ENCODE peak calls at places on chromosomes 5 and 9, in five cellular contexts. A, S, E, H and I are unnamed samples.

GRCh38 chr5:81717221-81717620 is 33.7 kb downstream of the SSBP2 start:
- DNase-seq in A (no peak), H (no peak), E (peak; percentile 49), S (peak; percentile 60), I (no peak)

GRCh38 chr9:115395511-115396021 is 277.6 kb upstream of the TNC start:
- DNase-seq in A (peak; percentile 73), H (no peak), S (no peak), E (peak; percentile 61), I (peak; percentile 54)

GRCh38 chr5:372556-372910 is 51.0 kb downstream of the AHRR start:
- DNase-seq in H (no peak), A (no peak), S (no peak), E (no peak), I (no peak)

GRCh38 chr5:20229286-20230005 is 241.4 kb upstream of the CDH18 start:
- DNase-seq in S (no peak), H (no peak), A (no peak), E (no peak), I (no peak)

GRCh38 chr9:132114102-132114707 is 34.5 kb upstream of the MED27 start:
- DNase-seq in S (peak; percentile 62), E (peak; percentile 57), H (peak; percentile 62), A (peak; percentile 66), I (peak; percentile 16)

GRCh38 chr5:73544429-73545402 is 20.7 kb downstream of the ANKRA2 start:
- DNase-seq in A (no peak), S (no peak), H (no peak), E (no peak), I (no peak)

GRCh38 chr9:90546200-90546599 is 96.4 kb downstream of the DIRAS2 start:
- DNase-seq in A (peak; percentile 49), H (peak; percentile 54), S (peak; percentile 48), E (peak; percentile 94), I (peak; percentile 92)

GRCh38 chr5:76180817-76181805 is 97.9 kb downstream of the SV2C start:
- DNase-seq in S (no peak), E (no peak), A (no peak), H (no peak), I (no peak)

GRCh38 chr5:138636401-138636944 is 61.3 kb upstream of the HSPA9 start:
- DNase-seq in H (no peak), A (no peak), S (no peak), E (no peak), I (no peak)

GRCh38 chr5:168409601-168410458 is 76.4 kb upstream of the RARS1 start:
- DNase-seq in A (peak; percentile 62), E (peak; percentile 91), S (peak; percentile 71), H (no peak), I (peak; percentile 71)

GRCh38 chr5:142529626-142530278 is 156.1 kb downstream of the FGF1 start:
- DNase-seq in S (peak; percentile 93), E (peak; percentile 91), H (no peak), A (peak; percentile 73), I (peak; percentile 77)

GRCh38 chr5:137137013-137137632 is 362.0 kb downstream of the SPOCK1 start:
- DNase-seq in S (no peak), A (no peak), E (peak; percentile 82), H (no peak), I (no peak)

GRCh38 chr9:96719538-96720315 is 58.2 kb downstream of the ZNF510 start:
- DNase-seq in A (peak; percentile 73), S (no peak), E (no peak), H (no peak), I (no peak)

GRCh38 chr5:74192606-74193299 is 447.8 kb downstream of the ENC1 start:
- DNase-seq in A (no peak), S (peak; percentile 46), E (peak; percentile 56), H (no peak), I (no peak)

GRCh38 chr9:4923580-4924544 is 61.2 kb upstream of the JAK2 start:
- DNase-seq in S (peak; percentile 51), E (peak; percentile 19), A (peak; percentile 53), H (no peak), I (no peak)

GRCh38 chr5:141636413-141637265 is at the start of the genes HDAC3 and RELL2:
- DNase-seq in H (peak; percentile 79), A (peak; percentile 89), S (peak; percentile 97), E (peak; percentile 80), I (peak; percentile 85)

GRCh38 chr9:786405-786804 is 55.1 kb upstream of the DMRT1 start:
- DNase-seq in A (no peak), E (no peak), H (no peak), S (no peak), I (no peak)

GRCh38 chr9:69190086-69190865 is 16.2 kb downstream of the TJP2 start:
- DNase-seq in A (no peak), H (no peak), S (no peak), E (no peak), I (no peak)

GRCh38 chr9:134272302-134273023 is 53.8 kb upstream of the RXRA start:
- DNase-seq in S (no peak), A (no peak), E (no peak), H (no peak), I (no peak)

GRCh38 chr9:77020438-77021264 is 1.2 kb downstream of the FOXB2 start:
- DNase-seq in H (no peak), E (no peak), A (no peak), S (peak; percentile 18), I (no peak)

GRCh38 chr5:54761213-54761701 is 224.1 kb downstream of the ESM1 start:
- DNase-seq in E (peak; percentile 68), A (no peak), H (no peak), S (peak; percentile 92), I (peak; percentile 64)

GRCh38 chr5:13552361-13552760 is 392.1 kb downstream of the DNAH5 start:
- DNase-seq in E (no peak), A (no peak), H (no peak), S (no peak), I (no peak)

GRCh38 chr9:21835111-21835510 is 32.7 kb downstream of the MTAP start:
- DNase-seq in S (no peak), A (no peak), H (no peak), E (peak; percentile 74), I (no peak)

GRCh38 chr5:76958976-76959767 is 6.3 kb downstream of the CRHBP start:
- DNase-seq in H (no peak), E (peak; percentile 95), A (peak; percentile 4), S (peak; percentile 42), I (peak; percentile 63)

GRCh38 chr9:123642291-123643278 is 286.6 kb downstream of the CRB2 start:
- DNase-seq in H (no peak), S (no peak), A (no peak), E (peak; percentile 18), I (peak; percentile 28)

GRCh38 chr9:117763314-117763713 is 59.1 kb downstream of the TLR4 start:
- DNase-seq in H (no peak), S (peak; percentile 63), A (no peak), E (peak; percentile 35), I (peak; percentile 69)

GRCh38 chr5:177332031-177332895 is 19.2 kb downstream of the LMAN2 start:
- DNase-seq in H (no peak), S (no peak), A (no peak), E (no peak), I (no peak)

GRCh38 chr5:177332896-177333260 is 18.6 kb downstream of the LMAN2 start:
- DNase-seq in E (no peak), S (no peak), H (no peak), A (no peak), I (no peak)

GRCh38 chr5:177335043-177335700 is 16.3 kb downstream of the LMAN2 start:
- DNase-seq in A (no peak), S (no peak), E (no peak), H (no peak), I (no peak)

GRCh38 chr5:177334155-177334551 is 17.3 kb downstream of the LMAN2 start:
- DNase-seq in H (no peak), A (no peak), S (no peak), E (no peak), I (no peak)

GRCh38 chr5:177333420-177334154 is 17.9 kb downstream of the LMAN2 start:
- DNase-seq in S (no peak), A (no peak), E (no peak), H (no peak), I (no peak)
- H3K36me3 ChIP-seq in S (peaks cover 4% of the 10 kb centered on the region), A (peaks cover 16% of the 10 kb centered on the region), E (peaks cover 42% of the 10 kb centered on the region), H (peaks cover 93% of the 10 kb centered on the region), I (peaks cover 56% of the 10 kb centered on the region)

GRCh38 chr5:154956712-154957111 is 15.8 kb downstream of the MRPL22 start:
- DNase-seq in A (no peak), S (no peak), H (no peak), E (no peak), I (no peak)
- H3K36me3 ChIP-seq in A (peaks cover 14% of the 10 kb centered on the region), S (peaks cover 41% of the 10 kb centered on the region), H (peaks cover 33% of the 10 kb centered on the region), E (peaks cover 3% of the 10 kb centered on the region), I (peaks cover 6% of the 10 kb centered on the region)

DNA sequence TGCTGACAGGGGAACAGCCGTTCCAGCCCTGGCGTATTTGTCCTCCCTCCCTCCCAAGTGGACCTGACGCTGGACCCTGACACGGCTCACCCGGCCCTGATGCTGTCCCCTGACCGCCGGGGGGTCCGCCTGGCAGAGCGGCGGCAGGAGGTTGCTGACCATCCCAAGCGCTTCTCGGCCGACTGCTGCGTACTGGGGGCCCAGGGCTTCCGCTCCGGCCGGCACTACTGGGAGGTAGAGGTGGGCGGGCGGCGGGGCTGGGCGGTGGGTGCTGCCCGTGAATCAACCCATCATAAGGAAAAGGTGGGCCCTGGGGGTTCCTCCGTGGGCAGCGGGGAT is 9.6 kb downstream of the RACK1 start:
- DNase-seq in H (no peak), S (no peak), A (no peak), E (no peak), I (no peak)
- H3K36me3 ChIP-seq in H (peaks cover 83% of the 10 kb centered on the region), S (peaks cover 41% of the 10 kb centered on the region), A (peaks cover 44% of the 10 kb centered on the region), E (peaks cover 30% of the 10 kb centered on the region), I (peaks cover 65% of the 10 kb centered on the region)

GRCh38 chr9:110248361-110248760 is 7.9 kb downstream of the TXN start:
- DNase-seq in E (no peak), H (no peak), S (peak; percentile 36), A (no peak), I (no peak)
- H3K36me3 ChIP-seq in E (peaks cover 11% of the 10 kb centered on the region), H (peaks cover 74% of the 10 kb centered on the region), S (peaks cover 69% of the 10 kb centered on the region), A (peaks cover 58% of the 10 kb centered on the region), I (peaks cover 52% of the 10 kb centered on the region)